ENCODE peak calls at places on chromosomes 13 and 19, in nine cellular contexts. C is left ventricle myocardium inferior; V is CD8-positive, alpha-beta T cell; G is foreskin keratinocyte; L is psoas muscle; R is A673; Q is heart right ventricle; W is ascending aorta; X is right lobe of liver. J is an unnamed sample. For H3K4me1, the result is how much of the 10 kb centered on the place peaks cover.

GRCh38 chr19:37334179-37335071 is 36.5 kb upstream of the ZNF527 start:
- DNase-seq in X (peak), Q (peak), L (peak), W (peak), R (peak), G (peak), V (peak), C (peak), J (peak)

GRCh38 chr13:42392706-42393572 is 121.0 kb downstream of the AKAP11 start:
- DNase-seq in L (no peak), X (no peak), C (no peak), V (no peak), Q (no peak), R (no peak), G (no peak), W (no peak), J (no peak)

GRCh38 chr19:4508698-4509097 is 9.6 kb downstream of the PLIN4 start:
- DNase-seq in W (no peak), G (no peak), R (no peak), L (peak), V (no peak), X (no peak), C (no peak), Q (no peak), J (peak)

GRCh38 chr13:100898431-100898830 is 223.8 kb upstream of the TMTC4 start:
- DNase-seq in L (no peak), W (no peak), V (no peak), C (no peak), X (no peak), G (no peak), Q (no peak), R (no peak), J (no peak)

GRCh38 chr19:9054768-9055167 is 32.1 kb upstream of the OR1M1 start:
- DNase-seq in V (no peak), Q (no peak), L (no peak), W (no peak), C (no peak), G (peak), R (no peak), X (no peak), J (no peak)

GRCh38 chr13:62085832-62086231 is 670.2 kb upstream of the PCDH20 start:
- DNase-seq in C (no peak), Q (no peak), V (no peak), G (no peak), R (no peak), L (no peak), X (no peak), W (no peak), J (no peak)

GRCh38 chr19:55528030-55528801 is 8.7 kb downstream of the SBK2 start:
- DNase-seq in C (no peak), L (no peak), Q (no peak), V (no peak), W (no peak), R (no peak), G (no peak), X (no peak), J (no peak)

GRCh38 chr19:5128932-5129389 is 160.0 kb downstream of the KDM4B start:
- DNase-seq in Q (no peak), R (peak), V (no peak), W (no peak), L (peak), X (no peak), G (no peak), C (no peak), J (peak)

GRCh38 chr13:113851826-113852535 is 11.9 kb downstream of the GAS6 start:
- DNase-seq in Q (peak), V (no peak), X (no peak), W (peak), G (no peak), R (no peak), L (no peak), C (no peak), J (peak)

GRCh38 chr13:39266426-39266825 is 228.2 kb downstream of the NHLRC3 start:
- DNase-seq in W (no peak), R (no peak), L (no peak), G (peak), X (no peak), C (no peak), Q (no peak), V (no peak), J (no peak)

GRCh38 chr13:44969858-44970484 is 19.3 kb downstream of the NUFIP1 start:
- DNase-seq in Q (peak), G (peak), C (no peak), X (no peak), V (no peak), R (peak), L (no peak), W (no peak), J (no peak)

GRCh38 chr19:3494051-3494450 is 6.4 kb downstream of the DOHH start:
- DNase-seq in W (no peak), R (no peak), Q (no peak), C (no peak), L (no peak), X (no peak), G (no peak), V (no peak), J (no peak)

GRCh38 chr13:46983881-46984280 is 87.0 kb upstream of the HTR2A start:
- DNase-seq in C (no peak), W (no peak), L (no peak), Q (no peak), X (no peak), G (peak), V (no peak), R (no peak), J (no peak)

GRCh38 chr13:107867701-107868661 is 347.4 kb downstream of the LIG4 start:
- DNase-seq in X (peak), W (no peak), L (no peak), R (peak), C (no peak), Q (no peak), G (peak), V (no peak), J (peak)

GRCh38 chr13:30107126-30107525 is 200.2 kb downstream of the KATNAL1 start:
- DNase-seq in V (no peak), L (no peak), C (no peak), G (no peak), W (no peak), R (no peak), X (no peak), Q (no peak), J (no peak)

GRCh38 chr19:2652504-2653099 is 49.9 kb downstream of the GNG7 start:
- DNase-seq in L (no peak), W (no peak), X (no peak), V (no peak), R (no peak), Q (no peak), G (no peak), C (no peak), J (no peak)

GRCh38 chr19:7910321-7911161 is 4.1 kb upstream of the TGFBR3L start:
- DNase-seq in C (no peak), X (peak), L (peak), G (no peak), Q (no peak), V (no peak), R (no peak), W (no peak), J (peak)

GRCh38 chr19:5336195-5336965 is 4.2 kb downstream of the PTPRS start:
- DNase-seq in Q (no peak), X (no peak), C (no peak), V (no peak), R (no peak), L (no peak), G (no peak), W (no peak), J (no peak)

GRCh38 chr13:71831716-71832115 is 35.3 kb downstream of the DACH1 start:
- DNase-seq in L (no peak), W (no peak), X (no peak), Q (no peak), G (no peak), R (no peak), C (no peak), V (no peak), J (no peak)

GRCh38 chr13:113814435-113814821 is 49.4 kb downstream of the GAS6 start:
- DNase-seq in Q (no peak), C (no peak), R (no peak), V (no peak), W (no peak), G (no peak), X (no peak), L (no peak), J (peak)

GRCh38 chr13:39016087-39016486 is 21.8 kb downstream of the PROSER1 start:
- DNase-seq in L (no peak), G (no peak), R (no peak), V (no peak), Q (no peak), X (no peak), C (no peak), W (no peak), J (no peak)

GRCh38 chr19:38168632-38169031 is 55.4 kb downstream of the DPF1 start:
- DNase-seq in V (no peak), L (no peak), G (no peak), Q (no peak), R (no peak), C (no peak), X (no peak), W (no peak), J (no peak)

GRCh38 chr19:18379803-18380747 is 5.9 kb upstream of the GDF15 start:
- DNase-seq in L (peak), C (peak), Q (peak), X (peak), G (peak), R (no peak), W (peak), V (no peak), J (peak)

GRCh38 chr19:16033721-16034120 is 42.6 kb upstream of the TPM4 start:
- DNase-seq in W (no peak), G (no peak), C (no peak), L (no peak), Q (no peak), X (no peak), R (no peak), V (no peak), J (no peak)

GRCh38 chr19:18596752-18597157 is 8.2 kb downstream of the REX1BD start:
- DNase-seq in Q (no peak), L (peak), W (no peak), G (no peak), R (no peak), V (no peak), X (no peak), C (peak), J (peak)

GRCh38 chr13:30898721-30899188 is 7.3 kb upstream of the MEDAG start:
- DNase-seq in X (no peak), L (no peak), G (peak), V (no peak), R (no peak), C (no peak), W (peak), Q (peak), J (no peak)

GRCh38 chr13:106522898-106523525 is 12.4 kb downstream of the EFNB2 start:
- DNase-seq in L (no peak), V (no peak), W (no peak), X (no peak), Q (no peak), R (no peak), G (no peak), C (no peak), J (no peak)

DNA sequence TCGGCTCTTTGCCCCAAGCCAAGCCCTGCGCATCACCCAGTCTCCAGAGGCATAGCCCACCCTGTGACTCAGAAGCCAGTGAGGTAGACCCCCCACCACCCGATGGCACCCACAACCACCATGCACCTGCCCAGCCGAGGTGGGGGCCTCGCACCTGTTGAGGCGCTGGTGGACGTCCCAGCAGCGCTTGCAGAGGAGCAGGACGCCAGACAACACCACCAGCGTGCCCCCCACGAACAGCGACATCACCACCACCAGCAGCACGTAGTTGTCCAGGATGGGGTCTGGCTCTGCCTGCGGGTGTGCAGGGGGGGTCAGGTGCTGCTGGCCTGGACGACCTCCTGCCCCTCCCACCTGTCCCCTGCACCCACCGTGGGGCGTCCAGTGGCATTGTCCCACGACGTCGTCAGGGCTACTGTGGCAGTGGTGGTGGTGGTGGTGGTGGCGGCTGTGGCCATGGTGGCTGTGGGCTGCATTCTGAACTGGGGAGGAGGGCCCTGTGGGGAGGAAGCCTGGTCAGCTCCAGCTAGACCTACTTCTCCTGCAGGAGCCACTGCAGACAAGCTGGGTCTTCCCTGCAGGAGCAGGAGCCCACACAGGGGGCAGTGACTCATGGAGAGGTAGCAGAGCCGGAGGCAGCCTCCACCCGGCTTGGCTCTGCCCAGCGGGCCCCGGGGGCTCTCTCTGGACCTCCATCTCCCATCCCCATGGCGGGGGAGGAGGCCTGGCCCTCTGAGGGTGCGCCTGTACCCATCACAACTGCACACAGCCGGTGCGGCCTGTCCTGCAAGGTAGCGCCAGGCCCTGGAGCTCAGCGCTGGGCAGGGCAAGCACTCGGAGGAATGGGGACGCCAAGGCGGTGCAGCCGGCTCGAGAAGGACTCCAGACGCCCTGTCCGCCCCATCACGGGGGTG is 1.9 kb downstream of the CBARP start:
- DNase-seq in G (no peak), Q (no peak), W (no peak), L (no peak), X (no peak), V (no peak), R (no peak), C (no peak), J (no peak)
- H3K4me1 ChIP-seq in G (under half), Q (half or more), W (under half), L (under half), X (under half), V (under half), R (under half), C (half or more), J (under half)

GRCh38 chr19:48480476-48481190 is 11.5 kb downstream of the CYTH2 start:
- DNase-seq in C (peak), R (peak), Q (peak), V (no peak), G (no peak), L (peak), W (no peak), X (no peak), J (peak)
- TF ChIP-seq CTCF in C (no peak), R (no peak), Q (no peak), V (no peak), G (no peak), L (no peak), W (peak), X (no peak), J (no peak)

GRCh38 chr13:21326155-21327030 is 132.7 kb downstream of the ZDHHC20 start:
- DNase-seq in C (no peak), W (no peak), G (peak), L (no peak), V (no peak), X (no peak), Q (no peak), R (no peak), J (peak)

GRCh38 chr13:21328201-21328600 is 130.9 kb downstream of the ZDHHC20 start:
- DNase-seq in C (no peak), Q (no peak), G (no peak), W (no peak), X (no peak), R (no peak), L (no peak), V (no peak), J (no peak)

GRCh38 chr13:21330126-21330861 is 128.8 kb downstream of the ZDHHC20 start:
- DNase-seq in Q (no peak), C (no peak), R (no peak), V (no peak), G (no peak), L (no peak), W (no peak), X (no peak), J (no peak)

GRCh38 chr13:21324793-21325192 is 134.3 kb downstream of the ZDHHC20 start:
- DNase-seq in R (peak), Q (no peak), G (no peak), X (no peak), W (no peak), V (no peak), L (no peak), C (no peak), J (no peak)

DNA sequence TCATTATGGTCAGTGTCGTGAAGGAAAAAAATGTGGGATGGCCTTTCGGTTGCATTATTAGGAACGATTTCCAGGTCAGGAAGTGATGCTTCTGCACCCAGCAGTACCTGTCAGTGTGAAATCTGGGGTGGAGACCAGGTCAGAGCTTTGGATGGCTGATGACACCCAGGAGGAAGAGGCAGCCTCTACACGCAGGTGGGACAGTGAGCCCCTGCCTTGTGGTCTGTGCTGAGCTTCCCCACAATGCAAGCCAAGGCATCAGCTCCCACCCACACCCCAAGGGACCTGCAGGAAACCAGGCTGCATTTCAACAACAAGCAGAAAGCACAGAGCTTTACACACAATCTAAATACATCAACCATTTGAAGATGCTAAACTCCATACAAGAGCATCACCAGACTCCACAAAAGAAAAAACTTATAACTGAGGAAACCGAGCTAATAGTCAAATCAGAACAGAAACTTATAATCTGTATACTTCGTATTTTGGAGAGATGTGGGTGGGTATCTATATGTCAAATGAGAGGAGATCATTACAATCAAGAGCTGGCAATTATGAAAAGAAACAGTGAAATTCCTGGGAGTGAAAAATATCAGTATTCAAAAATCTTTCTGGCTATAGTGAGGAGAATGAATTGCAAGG is 130.1 kb downstream of the ZDHHC20 start:
- DNase-seq in X (no peak), C (no peak), G (no peak), R (no peak), V (no peak), Q (no peak), W (no peak), L (no peak), J (no peak)
- H3K4me1 ChIP-seq in X (under half), C (under half), G (under half), R (under half), V (under half), Q (under half), W (under half), L (under half), J (under half)

GRCh38 chr19:53639471-53639870 is 7.7 kb downstream of the DPRX start:
- DNase-seq in G (no peak), R (no peak), W (no peak), Q (no peak), C (no peak), V (no peak), L (no peak), X (no peak), J (no peak)
- TF ChIP-seq CTCF in G (no peak), R (no peak), W (no peak), Q (no peak), C (no peak), V (no peak), L (no peak), X (no peak), J (no peak)

DNA sequence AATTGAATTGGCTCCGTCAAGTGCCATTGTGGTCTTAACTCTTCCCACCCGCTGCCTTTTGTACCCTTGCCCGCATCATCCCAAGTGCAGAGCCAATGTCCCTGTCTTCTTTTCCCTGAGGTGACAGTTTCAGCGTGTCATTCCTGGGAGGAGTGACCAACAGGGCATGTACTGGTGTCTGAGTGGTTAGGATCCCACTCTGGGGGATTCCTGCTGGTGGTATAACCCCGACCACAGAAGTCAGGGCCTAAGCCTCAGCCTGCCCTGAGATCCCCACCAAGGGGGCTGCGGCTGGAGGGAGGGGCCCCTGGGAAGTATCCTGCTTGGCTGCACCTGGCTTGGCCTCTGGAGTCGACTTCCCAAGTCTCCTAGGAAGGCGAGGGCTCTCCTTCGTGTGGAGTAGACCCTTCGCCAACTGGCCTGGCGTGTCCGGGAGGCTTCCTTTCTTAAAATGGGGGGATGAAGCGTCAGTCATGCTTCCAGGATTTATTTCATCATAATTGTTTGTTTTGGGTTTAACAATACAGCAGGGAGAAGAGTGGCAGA is 40.6 kb downstream of the NFIX start:
- DNase-seq in Q (no peak), G (no peak), R (no peak), C (no peak), L (no peak), W (no peak), V (no peak), X (no peak), J (no peak)
- H3K4me1 ChIP-seq in Q (half or more), G (under half), R (half or more), C (half or more), L (half or more), W (half or more), V (under half), X (half or more), J (half or more)

GRCh38 chr19:10220695-10221094 is 10.4 kb downstream of the S1PR2 start:
- DNase-seq in V (no peak), L (no peak), W (no peak), C (no peak), Q (no peak), G (no peak), X (no peak), R (no peak), J (no peak)

GRCh38 chr19:10223488-10224213 is 7.5 kb downstream of the S1PR2 start:
- DNase-seq in Q (no peak), V (no peak), X (no peak), R (no peak), W (no peak), C (no peak), L (no peak), G (no peak), J (no peak)

GRCh38 chr19:10222201-10222890 is 8.8 kb downstream of the S1PR2 start:
- DNase-seq in L (no peak), V (no peak), R (no peak), C (no peak), X (no peak), G (no peak), Q (no peak), W (no peak), J (no peak)

GRCh38 chr19:10217085-10217484 is 14.0 kb downstream of the S1PR2 start:
- DNase-seq in Q (no peak), C (no peak), X (no peak), W (no peak), V (no peak), R (no peak), L (no peak), G (no peak), J (no peak)

DNA sequence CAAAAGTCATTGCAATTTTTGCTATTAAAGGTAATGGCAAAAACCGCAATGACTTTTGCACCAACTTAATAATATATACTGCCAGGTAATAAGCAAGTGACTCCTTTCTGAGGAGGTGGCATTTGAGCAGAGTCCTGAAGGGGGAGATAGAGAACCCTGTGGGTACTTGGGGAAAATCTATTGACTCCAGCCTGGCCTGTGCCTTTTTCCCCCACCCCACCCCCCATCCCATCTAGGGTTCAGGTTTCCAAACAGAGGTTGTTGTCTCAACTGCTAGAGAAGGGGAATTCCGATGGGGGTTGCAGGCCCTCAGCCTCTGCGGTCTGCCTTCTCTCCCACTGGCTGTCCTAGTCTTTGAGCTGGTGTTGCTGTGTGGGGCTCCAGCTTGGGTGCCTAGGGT is 11.5 kb downstream of the S1PR2 start:
- DNase-seq in X (no peak), G (no peak), L (no peak), R (peak), C (no peak), Q (no peak), V (no peak), W (no peak), J (no peak)
- TF ChIP-seq CTCF in X (peak), G (peak), L (no peak), R (peak), C (peak), Q (peak), V (peak), W (no peak), J (no peak)